ENCODE peak calls at places on chromosome 11, in nine cellular contexts. X, U, K, T, D, N, H, O and B are unnamed samples.

GRCh38 chr11:110951041-110951440 is 238.8 kb upstream of the ARHGAP20 start:
- DNase-seq in X (no peak), U (no peak), K (peak), T (no peak), D (no peak), N (no peak), H (no peak), O (no peak), B (no peak)

GRCh38 chr11:117999354-117999993 is 13.3 kb downstream of the IL10RA start:
- DNase-seq in X (no peak), U (no peak), K (no peak), T (no peak), D (no peak), N (no peak), H (no peak), O (no peak), B (no peak)

GRCh38 chr11:65651589-65652510 is 10.9 kb downstream of the RELA start:
- DNase-seq in X (peak), U (no peak), K (peak), T (peak), D (no peak), N (no peak), H (no peak), O (peak), B (no peak)

GRCh38 chr11:46382644-46383403 is 1.4 kb downstream of the MDK start:
- DNase-seq in X (peak), U (no peak), K (no peak), T (no peak), D (peak), N (no peak), H (no peak), O (no peak), B (no peak)

GRCh38 chr11:119641991-119642745 is 86.8 kb downstream of the NECTIN1 start:
- DNase-seq in X (peak), U (peak), K (no peak), T (no peak), D (peak), N (no peak), H (peak), O (no peak), B (peak)

GRCh38 chr11:10908215-10908990 is 50.5 kb upstream of the ZBED5 start:
- DNase-seq in X (peak), U (no peak), K (no peak), T (no peak), D (no peak), N (no peak), H (no peak), O (no peak), B (no peak)

GRCh38 chr11:995752-996420 is 40.6 kb downstream of the MUC6 start:
- DNase-seq in X (no peak), U (no peak), K (no peak), T (no peak), D (no peak), N (no peak), H (no peak), O (peak), B (no peak)

GRCh38 chr11:103529217-103529684 is 420.0 kb downstream of the DYNC2H1 start:
- DNase-seq in X (peak), U (no peak), K (no peak), T (no peak), D (no peak), N (no peak), H (no peak), O (no peak), B (no peak)

GRCh38 chr11:79615425-79615824 is 174.6 kb upstream of the TENM4 start:
- DNase-seq in X (no peak), U (no peak), K (no peak), T (no peak), D (no peak), N (no peak), H (no peak), O (no peak), B (no peak)

GRCh38 chr11:60939828-60940227 is 12.1 kb downstream of the SLC15A3 start:
- DNase-seq in X (no peak), U (no peak), K (no peak), T (no peak), D (no peak), N (no peak), H (no peak), O (no peak), B (no peak)

GRCh38 chr11:70477607-70478006 is 79.3 kb downstream of the CTTN start:
- DNase-seq in X (no peak), U (no peak), K (no peak), T (no peak), D (peak), N (no peak), H (peak), O (no peak), B (no peak)

GRCh38 chr11:126479178-126479930 is 123.9 kb downstream of the ST3GAL4 start:
- DNase-seq in X (no peak), U (no peak), K (no peak), T (no peak), D (no peak), N (no peak), H (peak), O (no peak), B (no peak)

GRCh38 chr11:109512680-109513079 is 90.7 kb downstream of the C11orf87 start:
- DNase-seq in X (no peak), U (no peak), K (no peak), T (no peak), D (no peak), N (no peak), H (no peak), O (no peak), B (no peak)

GRCh38 chr11:118689852-118690552 is 10.6 kb upstream of the TREH start:
- DNase-seq in X (peak), U (peak), K (peak), T (peak), D (peak), N (peak), H (peak), O (peak), B (peak)

GRCh38 chr11:120717623-120718022 is 206.1 kb downstream of the GRIK4 start:
- DNase-seq in X (no peak), U (no peak), K (no peak), T (no peak), D (no peak), N (no peak), H (no peak), O (no peak), B (no peak)

GRCh38 chr11:32751381-32751780 is 43.1 kb downstream of the CCDC73 start:
- DNase-seq in X (no peak), U (no peak), K (no peak), T (no peak), D (no peak), N (no peak), H (no peak), O (no peak), B (no peak)

GRCh38 chr11:68946416-68947090 is 34.2 kb downstream of the MRGPRD start:
- DNase-seq in X (peak), U (no peak), K (no peak), T (peak), D (peak), N (no peak), H (no peak), O (peak), B (no peak)

GRCh38 chr11:58576792-58577440 is 1.3 kb upstream of the LPXN start:
- DNase-seq in X (peak), U (no peak), K (no peak), T (peak), D (peak), N (no peak), H (no peak), O (no peak), B (no peak)

GRCh38 chr11:65423516-65424199 is 1.1 kb downstream of the NEAT1 start:
- DNase-seq in X (peak), U (no peak), K (peak), T (peak), D (peak), N (no peak), H (no peak), O (no peak), B (peak)

GRCh38 chr11:101913631-101914030 is 1.2 kb upstream of the CEP126 start:
- DNase-seq in X (no peak), U (no peak), K (no peak), T (no peak), D (no peak), N (no peak), H (no peak), O (no peak), B (no peak)

GRCh38 chr11:70503201-70503877 is 105.0 kb downstream of the CTTN start:
- DNase-seq in X (no peak), U (no peak), K (no peak), T (no peak), D (no peak), N (no peak), H (peak), O (no peak), B (no peak)

GRCh38 chr11:16604784-16605439 is 133.5 kb upstream of the C11orf58 start:
- DNase-seq in X (no peak), U (no peak), K (peak), T (peak), D (peak), N (peak), H (peak), O (no peak), B (no peak)

DNA sequence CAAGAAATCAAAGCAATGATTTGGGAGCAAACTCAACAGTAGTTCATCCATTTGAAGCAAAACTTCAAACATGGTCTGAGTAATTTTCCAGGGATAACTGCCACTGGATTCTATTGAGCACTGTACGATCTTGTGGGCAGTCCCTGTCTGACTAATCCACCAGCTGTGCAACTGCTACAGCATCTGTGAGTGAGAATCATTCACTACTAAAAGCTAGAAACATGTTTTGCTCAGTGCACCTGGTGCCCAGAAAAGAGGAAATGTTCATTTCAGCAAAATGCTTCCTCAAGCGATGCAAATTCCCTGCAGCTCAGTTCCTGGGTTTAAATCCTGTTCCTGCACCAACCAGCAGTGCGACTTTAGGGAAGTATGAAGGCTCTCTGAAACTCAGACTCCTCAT is 1077.9 kb downstream of the DLG2 start:
- DNase-seq in X (no peak), U (no peak), K (no peak), T (no peak), D (no peak), N (no peak), H (no peak), O (no peak), B (no peak)
- H3K27ac ChIP-seq in X (no peak), U (no peak), K (no peak), T (no peak), D (no peak), N (no peak), H (no peak), O (no peak), B (no peak)

GRCh38 chr11:3859373-3859881 is 4.0 kb downstream of the STIM1 start:
- DNase-seq in X (no peak), U (no peak), K (peak), T (no peak), D (no peak), N (no peak), H (no peak), O (no peak), B (peak)
- H3K27ac ChIP-seq in X (no peak), U (no peak), K (peak), T (no peak), D (no peak), N (peak), H (peak), O (no peak), B (peak)

GRCh38 chr11:19952101-19952605 is 208.1 kb downstream of the DBX1 start:
- DNase-seq in X (no peak), U (no peak), K (no peak), T (no peak), D (peak), N (no peak), H (no peak), O (no peak), B (no peak)

GRCh38 chr11:19951558-19952083 is 208.7 kb downstream of the DBX1 start:
- DNase-seq in X (peak), U (peak), K (no peak), T (no peak), D (peak), N (no peak), H (no peak), O (no peak), B (peak)

GRCh38 chr11:19946681-19947080 is 213.6 kb downstream of the DBX1 start:
- DNase-seq in X (no peak), U (no peak), K (no peak), T (no peak), D (no peak), N (no peak), H (no peak), O (no peak), B (no peak)

GRCh38 chr11:19953342-19953741 is 206.9 kb downstream of the DBX1 start:
- DNase-seq in X (no peak), U (no peak), K (no peak), T (no peak), D (no peak), N (no peak), H (no peak), O (no peak), B (no peak)

GRCh38 chr11:19947521-19948114 is 212.7 kb downstream of the DBX1 start:
- DNase-seq in X (no peak), U (no peak), K (no peak), T (no peak), D (no peak), N (no peak), H (no peak), O (no peak), B (no peak)
- H3K27ac ChIP-seq in X (no peak), U (no peak), K (no peak), T (no peak), D (no peak), N (no peak), H (no peak), O (no peak), B (no peak)

DNA sequence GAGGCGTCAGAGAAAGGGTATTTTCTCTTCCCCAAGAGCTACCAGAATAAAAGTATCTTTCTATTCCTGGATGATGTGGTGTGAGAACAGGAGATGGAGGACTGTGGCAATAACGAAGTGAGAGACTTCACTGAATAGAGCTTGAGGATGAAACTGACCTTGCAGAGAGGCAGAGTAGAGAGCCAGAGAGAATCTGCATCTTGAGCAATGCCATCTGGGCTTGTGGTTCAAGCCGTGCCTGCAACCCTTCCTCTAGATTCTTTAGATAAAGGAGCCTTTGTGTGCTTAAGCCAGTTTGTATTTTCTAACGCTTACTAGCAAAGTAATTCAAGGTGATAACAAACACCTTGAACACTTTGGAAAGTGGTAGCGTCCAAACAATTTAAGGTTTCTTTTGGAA is 2.2 kb downstream of the ME3 start:
- DNase-seq in X (peak), U (no peak), K (no peak), T (no peak), D (no peak), N (no peak), H (no peak), O (no peak), B (no peak)
- H3K27ac ChIP-seq in X (peak), U (no peak), K (peak), T (peak), D (no peak), N (peak), H (no peak), O (peak), B (no peak)